ENCODE peak calls at places on chromosome 14, in nine cellular contexts. K, F, Z, U, A, N, R, P and G are unnamed samples.

GRCh38 chr14:23361320-23361719 is 3.7 kb downstream of the EFS start:
- DNase-seq in K (no peak), F (peak), Z (no peak), U (no peak), A (no peak), N (peak), R (no peak), P (no peak), G (no peak)

GRCh38 chr14:61512508-61512907 is 182.8 kb upstream of the HIF1A start:
- DNase-seq in K (no peak), F (peak), Z (peak), U (no peak), A (no peak), N (peak), R (no peak), P (no peak), G (no peak)

GRCh38 chr14:104271394-104271793 is 133.0 kb downstream of the KIF26A start:
- DNase-seq in K (no peak), F (peak), Z (no peak), U (no peak), A (no peak), N (no peak), R (no peak), P (no peak), G (no peak)

GRCh38 chr14:96997269-96997668 is 200.1 kb downstream of the VRK1 start:
- DNase-seq in K (no peak), F (no peak), Z (no peak), U (no peak), A (no peak), N (no peak), R (no peak), P (no peak), G (no peak)

GRCh38 chr14:41549821-41550597 is 56.7 kb upstream of the LRFN5 start:
- DNase-seq in K (no peak), F (peak), Z (no peak), U (no peak), A (no peak), N (no peak), R (no peak), P (no peak), G (no peak)

GRCh38 chr14:63544641-63545234 is 1.6 kb upstream of the PPP2R5E start:
- DNase-seq in K (no peak), F (peak), Z (peak), U (no peak), A (no peak), N (no peak), R (no peak), P (no peak), G (no peak)

GRCh38 chr14:100096656-100097055 is 31.4 kb downstream of the EVL start:
- DNase-seq in K (no peak), F (peak), Z (peak), U (no peak), A (no peak), N (no peak), R (no peak), P (no peak), G (no peak)

GRCh38 chr14:61756135-61756534 is 6.1 kb upstream of the SNAPC1 start:
- DNase-seq in K (no peak), F (no peak), Z (no peak), U (no peak), A (no peak), N (no peak), R (no peak), P (no peak), G (no peak)

GRCh38 chr14:101470266-101470665 is 91.0 kb upstream of the DIO3 start:
- DNase-seq in K (no peak), F (no peak), Z (no peak), U (no peak), A (no peak), N (no peak), R (no peak), P (no peak), G (no peak)

GRCh38 chr14:102591372-102591943 is 991 bp upstream of the RCOR1 start:
- DNase-seq in K (peak), F (peak), Z (peak), U (no peak), A (peak), N (no peak), R (no peak), P (no peak), G (peak)

GRCh38 chr14:105384041-105384557 is 14.2 kb upstream of the TEX22 start:
- DNase-seq in K (peak), F (no peak), Z (no peak), U (no peak), A (no peak), N (no peak), R (no peak), P (no peak), G (no peak)

GRCh38 chr14:99554757-99555531 is 49.1 kb downstream of the CCDC85C start:
- DNase-seq in K (no peak), F (no peak), Z (no peak), U (no peak), A (peak), N (no peak), R (no peak), P (no peak), G (peak)